ENCODE peak calls at places on chromosomes 16 and 17, in eight cellular contexts. One of them, this sample, is unnamed. For H3K4me1, the result is how much of the 10 kb centered on the place peaks cover.

GRCh38 chr17:40173091-40173777 is 4.0 kb upstream of the RAPGEFL1 start:
- DNase-seq in GM23338: no peak
- DNase-seq in GM12878: no peak
- DNase-seq in IMR-90: no peak
- DNase-seq in A549: no peak
- DNase-seq in PC-9: no peak
- DNase-seq in neuronal stem cell: no peak
- DNase-seq in fibroblast of lung: no peak
- DNase-seq in this sample: no peak

GRCh38 chr16:21574372-21574771 is 25.0 kb upstream of the METTL9 start:
- DNase-seq in GM23338: no peak
- DNase-seq in GM12878: no peak
- DNase-seq in IMR-90: no peak
- DNase-seq in A549: no peak
- DNase-seq in PC-9: no peak
- DNase-seq in neuronal stem cell: no peak
- DNase-seq in fibroblast of lung: no peak
- DNase-seq in this sample: no peak

GRCh38 chr17:39787038-39787437 is 49.3 kb downstream of the GRB7 start:
- DNase-seq in GM23338: no peak
- DNase-seq in GM12878: no peak
- DNase-seq in IMR-90: no peak
- DNase-seq in A549: no peak
- DNase-seq in PC-9: no peak
- DNase-seq in neuronal stem cell: no peak
- DNase-seq in fibroblast of lung: no peak
- DNase-seq in this sample: no peak

GRCh38 chr16:70576431-70577255 is 53.0 kb downstream of the SF3B3 start:
- DNase-seq in GM23338: peak
- DNase-seq in GM12878: peak
- DNase-seq in IMR-90: peak
- DNase-seq in A549: peak
- DNase-seq in PC-9: peak
- DNase-seq in neuronal stem cell: no peak
- DNase-seq in fibroblast of lung: peak
- DNase-seq in this sample: peak

GRCh38 chr17:77884967-77885641 is 73.4 kb upstream of the TNRC6C start:
- DNase-seq in GM23338: no peak
- DNase-seq in GM12878: no peak
- DNase-seq in IMR-90: no peak
- DNase-seq in A549: no peak
- DNase-seq in PC-9: no peak
- DNase-seq in neuronal stem cell: no peak
- DNase-seq in fibroblast of lung: no peak
- DNase-seq in this sample: no peak

GRCh38 chr17:33927732-33928133 is 327.4 kb upstream of the CCL2 start:
- DNase-seq in GM23338: peak
- DNase-seq in GM12878: no peak
- DNase-seq in IMR-90: peak
- DNase-seq in A549: no peak
- DNase-seq in PC-9: peak
- DNase-seq in neuronal stem cell: no peak
- DNase-seq in fibroblast of lung: peak
- DNase-seq in this sample: peak

GRCh38 chr17:40103082-40103741 is 2.8 kb upstream of the NR1D1 start:
- DNase-seq in GM23338: peak
- DNase-seq in GM12878: no peak
- DNase-seq in IMR-90: no peak
- DNase-seq in A549: no peak
- DNase-seq in PC-9: no peak
- DNase-seq in neuronal stem cell: no peak
- DNase-seq in fibroblast of lung: no peak
- DNase-seq in this sample: no peak

GRCh38 chr17:66684716-66685115 is 150.2 kb upstream of the CACNG5 start:
- DNase-seq in GM23338: no peak
- DNase-seq in GM12878: no peak
- DNase-seq in IMR-90: no peak
- DNase-seq in A549: no peak
- DNase-seq in PC-9: no peak
- DNase-seq in neuronal stem cell: no peak
- DNase-seq in fibroblast of lung: no peak
- DNase-seq in this sample: no peak

GRCh38 chr17:27968206-27968732 is 74.2 kb upstream of the NLK start:
- DNase-seq in GM23338: no peak
- DNase-seq in GM12878: no peak
- DNase-seq in IMR-90: no peak
- DNase-seq in A549: no peak
- DNase-seq in PC-9: no peak
- DNase-seq in neuronal stem cell: no peak
- DNase-seq in fibroblast of lung: no peak
- DNase-seq in this sample: no peak

GRCh38 chr16:58123896-58124600 is 5.1 kb downstream of the CFAP20 start:
- DNase-seq in GM23338: no peak
- DNase-seq in GM12878: no peak
- DNase-seq in IMR-90: no peak
- DNase-seq in A549: no peak
- DNase-seq in PC-9: no peak
- DNase-seq in neuronal stem cell: no peak
- DNase-seq in fibroblast of lung: no peak
- DNase-seq in this sample: no peak

GRCh38 chr17:68353121-68353521 is 61.8 kb downstream of the ARSG start:
- DNase-seq in GM23338: no peak
- DNase-seq in GM12878: no peak
- DNase-seq in IMR-90: no peak
- DNase-seq in A549: no peak
- DNase-seq in PC-9: peak
- DNase-seq in neuronal stem cell: no peak
- DNase-seq in fibroblast of lung: no peak
- DNase-seq in this sample: no peak

GRCh38 chr17:16447676-16448075 is 32.3 kb downstream of the TRPV2 start:
- DNase-seq in GM23338: no peak
- DNase-seq in GM12878: no peak
- DNase-seq in IMR-90: no peak
- DNase-seq in A549: no peak
- DNase-seq in PC-9: no peak
- DNase-seq in neuronal stem cell: no peak
- DNase-seq in fibroblast of lung: no peak
- DNase-seq in this sample: no peak

GRCh38 chr16:77662241-77662640 is 60.1 kb upstream of the NUDT7 start:
- DNase-seq in GM23338: no peak
- DNase-seq in GM12878: no peak
- DNase-seq in IMR-90: no peak
- DNase-seq in A549: no peak
- DNase-seq in PC-9: no peak
- DNase-seq in neuronal stem cell: no peak
- DNase-seq in fibroblast of lung: no peak
- DNase-seq in this sample: no peak

GRCh38 chr16:79528281-79528680 is 72.3 kb downstream of the MAF start:
- DNase-seq in GM23338: no peak
- DNase-seq in GM12878: no peak
- DNase-seq in IMR-90: no peak
- DNase-seq in A549: no peak
- DNase-seq in PC-9: no peak
- DNase-seq in neuronal stem cell: no peak
- DNase-seq in fibroblast of lung: no peak
- DNase-seq in this sample: no peak

GRCh38 chr17:78360371-78361226 is 722 bp upstream of the SOCS3 start:
- DNase-seq in GM23338: peak
- DNase-seq in GM12878: no peak
- DNase-seq in IMR-90: peak
- DNase-seq in A549: peak
- DNase-seq in PC-9: peak
- DNase-seq in neuronal stem cell: peak
- DNase-seq in fibroblast of lung: peak
- DNase-seq in this sample: no peak

GRCh38 chr16:23607740-23608139 is 11.6 kb upstream of the NDUFAB1 start:
- DNase-seq in GM23338: no peak
- DNase-seq in GM12878: no peak
- DNase-seq in IMR-90: peak
- DNase-seq in A549: no peak
- DNase-seq in PC-9: no peak
- DNase-seq in neuronal stem cell: no peak
- DNase-seq in fibroblast of lung: peak
- DNase-seq in this sample: no peak

GRCh38 chr17:77100009-77100408 is 40.8 kb upstream of the SEC14L1 start:
- DNase-seq in GM23338: no peak
- DNase-seq in GM12878: no peak
- DNase-seq in IMR-90: no peak
- DNase-seq in A549: no peak
- DNase-seq in PC-9: no peak
- DNase-seq in neuronal stem cell: no peak
- DNase-seq in fibroblast of lung: no peak
- DNase-seq in this sample: no peak

GRCh38 chr17:62919388-62919787 is 46.6 kb upstream of the TANC2 start:
- DNase-seq in GM23338: no peak
- DNase-seq in GM12878: no peak
- DNase-seq in IMR-90: peak
- DNase-seq in A549: peak
- DNase-seq in PC-9: no peak
- DNase-seq in neuronal stem cell: no peak
- DNase-seq in fibroblast of lung: peak
- DNase-seq in this sample: peak

GRCh38 chr17:8753976-8754440 is 4.3 kb downstream of the SPDYE4 start:
- DNase-seq in GM23338: peak
- DNase-seq in GM12878: no peak
- DNase-seq in IMR-90: peak
- DNase-seq in A549: peak
- DNase-seq in PC-9: no peak
- DNase-seq in neuronal stem cell: no peak
- DNase-seq in fibroblast of lung: peak
- DNase-seq in this sample: no peak

GRCh38 chr16:79801550-79802090 is 201.1 kb upstream of the MAF start:
- DNase-seq in GM23338: no peak
- DNase-seq in GM12878: no peak
- DNase-seq in IMR-90: no peak
- DNase-seq in A549: no peak
- DNase-seq in PC-9: no peak
- DNase-seq in neuronal stem cell: no peak
- DNase-seq in fibroblast of lung: peak
- DNase-seq in this sample: peak

DNA sequence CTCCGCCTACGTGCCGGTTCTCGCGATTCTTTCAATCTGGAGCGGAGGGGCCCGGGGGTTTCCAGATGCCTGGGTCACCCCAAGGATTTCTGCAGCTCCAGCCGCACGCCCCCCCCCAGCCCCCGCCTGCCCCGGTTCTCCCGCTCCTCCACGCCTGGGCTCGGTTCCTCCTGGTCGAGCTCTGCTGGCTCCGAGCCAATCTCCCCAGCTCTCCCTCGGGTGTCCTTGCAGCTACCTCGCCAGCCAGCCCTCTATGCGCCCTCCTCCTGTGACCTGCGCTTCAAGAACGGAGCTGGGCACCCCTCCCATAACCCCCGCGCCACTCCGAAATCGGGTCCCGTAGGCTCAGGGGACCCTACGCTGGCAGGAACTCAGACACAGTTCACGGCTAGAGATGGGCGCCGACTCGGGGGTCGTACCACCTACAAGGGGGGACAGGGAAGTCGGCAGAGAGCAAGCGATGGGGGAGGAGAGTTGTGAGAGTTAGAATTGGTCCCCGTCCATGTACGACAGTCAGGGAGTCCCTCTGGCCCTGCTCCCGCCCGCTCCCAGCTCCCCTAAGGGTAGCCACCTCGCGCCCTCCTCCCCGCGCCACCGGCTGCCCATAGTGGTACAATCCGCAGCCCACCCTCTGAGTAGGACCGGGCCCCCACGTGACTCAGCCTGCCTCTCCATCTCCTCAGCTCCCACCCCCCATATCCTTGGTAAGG is 956 bp downstream of the FGF11 start:
- DNase-seq in GM23338: peak
- DNase-seq in GM12878: no peak
- DNase-seq in IMR-90: no peak
- DNase-seq in A549: peak
- DNase-seq in PC-9: no peak
- DNase-seq in neuronal stem cell: peak
- DNase-seq in fibroblast of lung: no peak
- DNase-seq in this sample: no peak
- H3K4me1 ChIP-seq in GM23338: under half
- H3K4me1 ChIP-seq in GM12878: under half
- H3K4me1 ChIP-seq in IMR-90: under half
- H3K4me1 ChIP-seq in A549: under half
- H3K4me1 ChIP-seq in PC-9: under half
- H3K4me1 ChIP-seq in neuronal stem cell: under half
- H3K4me1 ChIP-seq in fibroblast of lung: under half
- H3K4me1 ChIP-seq in this sample: under half

DNA sequence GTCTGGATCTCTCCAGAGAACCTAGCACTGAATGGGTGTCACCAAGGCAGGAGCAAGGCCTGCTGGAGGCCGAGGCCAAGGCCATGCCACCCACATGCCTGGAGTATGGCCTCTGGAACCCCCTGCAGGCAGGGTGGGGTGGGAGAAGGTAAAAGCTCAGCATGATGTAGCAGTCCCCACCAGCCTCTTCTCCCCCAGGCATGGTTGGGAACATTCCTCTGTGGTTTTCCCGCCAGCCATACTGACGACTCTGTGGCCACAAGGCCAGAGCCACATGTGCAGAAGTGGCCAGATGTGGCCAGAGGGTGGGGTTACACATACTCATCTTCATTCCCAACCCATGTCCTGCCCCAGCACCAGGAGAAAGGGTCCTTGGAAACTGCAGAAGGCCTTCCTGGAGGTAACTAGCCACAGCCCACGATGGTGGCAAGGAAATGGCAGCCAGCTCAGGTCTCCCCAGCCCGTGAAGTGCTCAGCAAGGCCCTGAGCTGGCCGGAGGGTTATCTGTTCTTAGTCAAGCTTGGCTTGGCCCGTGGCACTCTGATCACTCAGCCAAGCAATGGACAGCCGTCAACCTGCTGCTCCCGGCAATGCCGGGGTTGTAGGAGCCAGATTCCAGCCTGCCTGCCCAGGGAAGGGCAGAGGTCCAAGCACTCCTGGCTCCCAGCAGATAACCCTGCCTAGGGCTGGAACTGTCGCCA is 26.2 kb downstream of the HDAC5 start:
- DNase-seq in GM23338: no peak
- DNase-seq in GM12878: no peak
- DNase-seq in IMR-90: peak
- DNase-seq in A549: peak
- DNase-seq in PC-9: peak
- DNase-seq in neuronal stem cell: no peak
- DNase-seq in fibroblast of lung: peak
- DNase-seq in this sample: peak
- H3K4me2 ChIP-seq in GM23338: no peak
- H3K4me2 ChIP-seq in GM12878: no peak
- H3K4me2 ChIP-seq in IMR-90: no peak
- H3K4me2 ChIP-seq in A549: no peak
- H3K4me2 ChIP-seq in PC-9: peak
- H3K4me2 ChIP-seq in neuronal stem cell: no peak
- H3K4me2 ChIP-seq in fibroblast of lung: no peak
- H3K4me2 ChIP-seq in this sample: no peak

GRCh38 chr17:81034779-81035388 is at the start of gene BAIAP2:
- DNase-seq in GM23338: peak
- DNase-seq in GM12878: peak
- DNase-seq in IMR-90: peak
- DNase-seq in A549: peak
- DNase-seq in PC-9: peak
- DNase-seq in neuronal stem cell: peak
- DNase-seq in fibroblast of lung: peak
- DNase-seq in this sample: peak
- H3K4me1 ChIP-seq in GM23338: under half
- H3K4me1 ChIP-seq in GM12878: under half
- H3K4me1 ChIP-seq in IMR-90: under half
- H3K4me1 ChIP-seq in A549: under half
- H3K4me1 ChIP-seq in PC-9: under half
- H3K4me1 ChIP-seq in neuronal stem cell: under half
- H3K4me1 ChIP-seq in fibroblast of lung: under half
- H3K4me1 ChIP-seq in this sample: under half

GRCh38 chr17:60372790-60373483 is 19.0 kb downstream of the USP32 start:
- DNase-seq in GM23338: no peak
- DNase-seq in GM12878: no peak
- DNase-seq in IMR-90: peak
- DNase-seq in A549: peak
- DNase-seq in PC-9: peak
- DNase-seq in neuronal stem cell: no peak
- DNase-seq in fibroblast of lung: peak
- DNase-seq in this sample: peak
- H3K4me2 ChIP-seq in GM23338: peak
- H3K4me2 ChIP-seq in GM12878: no peak
- H3K4me2 ChIP-seq in IMR-90: peak
- H3K4me2 ChIP-seq in A549: peak
- H3K4me2 ChIP-seq in PC-9: peak
- H3K4me2 ChIP-seq in neuronal stem cell: no peak
- H3K4me2 ChIP-seq in fibroblast of lung: no peak
- H3K4me2 ChIP-seq in this sample: peak